ENCODE peak calls at places on chromosomes 2 and 18, in seven cellular contexts. Z is breast epithelium; A is mucosa of descending colon; E is mesenchymal stem cell; T is Panc1; O is tibial artery; G is effector memory CD4-positive, alpha-beta T cell. Y is an unnamed sample. For H3K9me3, the result is how much of the 10 kb centered on the place peaks cover.

GRCh38 chr2:132911726-132912724 is 242.0 kb upstream of the LYPD1 start:
- DNase-seq in Z (no peak), G (no peak), A (no peak), T (no peak), E (peak), O (no peak), Y (no peak)

GRCh38 chr2:98601532-98602132 is 6.7 kb downstream of the COA5 start:
- DNase-seq in G (no peak), Z (no peak), E (peak), T (no peak), A (no peak), O (no peak), Y (no peak)

GRCh38 chr2:169761251-169761969 is 27.8 kb downstream of the KLHL23 start:
- DNase-seq in G (no peak), O (no peak), Z (no peak), T (no peak), A (no peak), E (no peak), Y (no peak)

GRCh38 chr2:37688771-37689468 is 17.5 kb upstream of the CDC42EP3 start:
- DNase-seq in E (peak), O (no peak), G (no peak), A (no peak), T (peak), Z (no peak), Y (no peak)

GRCh38 chr2:150462772-150463171 is 24.7 kb downstream of the RND3 start:
- DNase-seq in T (no peak), Z (no peak), O (no peak), E (no peak), A (no peak), G (no peak), Y (no peak)

GRCh38 chr18:45688834-45689233 is 35.1 kb upstream of the SLC14A1 start:
- DNase-seq in O (no peak), E (no peak), A (peak), T (no peak), G (peak), Z (no peak), Y (no peak)

GRCh38 chr18:73514449-73514848 is 633.2 kb downstream of the FBXO15 start:
- DNase-seq in T (no peak), G (no peak), Z (no peak), E (no peak), A (no peak), O (no peak), Y (no peak)

GRCh38 chr2:228629251-228629650 is 447.8 kb upstream of the SPHKAP start:
- DNase-seq in T (no peak), A (no peak), E (no peak), Z (no peak), O (no peak), G (no peak), Y (no peak)

GRCh38 chr2:73253400-73253799 is 19.3 kb downstream of the CCT7 start:
- DNase-seq in T (no peak), Z (no peak), A (no peak), G (no peak), E (no peak), O (no peak), Y (no peak)

GRCh38 chr2:196166876-196167275 is 4.5 kb downstream of the STK17B start:
- DNase-seq in A (no peak), T (no peak), Z (no peak), G (no peak), E (peak), O (no peak), Y (no peak)

GRCh38 chr2:20451346-20451745 is 4.5 kb downstream of the RHOB start:
- DNase-seq in G (no peak), A (no peak), O (peak), E (peak), Z (no peak), T (no peak), Y (no peak)

GRCh38 chr2:215269397-215270117 is 42.3 kb upstream of the ATIC start:
- DNase-seq in A (no peak), E (peak), O (peak), Z (no peak), G (peak), T (peak), Y (peak)

GRCh38 chr2:180656455-180656847 is 324.0 kb upstream of the UBE2E3 start:
- DNase-seq in Z (no peak), E (peak), A (no peak), O (no peak), G (no peak), T (peak), Y (no peak)

GRCh38 chr2:180657054-180657453 is 323.4 kb upstream of the UBE2E3 start:
- DNase-seq in O (no peak), E (peak), T (peak), A (no peak), Z (no peak), G (no peak), Y (no peak)

GRCh38 chr2:180655393-180655792 is 325.0 kb upstream of the UBE2E3 start:
- DNase-seq in E (no peak), O (no peak), G (no peak), T (no peak), A (no peak), Z (no peak), Y (no peak)

GRCh38 chr2:180653481-180653880 is 326.9 kb upstream of the UBE2E3 start:
- DNase-seq in Z (no peak), E (no peak), G (no peak), T (no peak), A (no peak), O (no peak), Y (no peak)

DNA sequence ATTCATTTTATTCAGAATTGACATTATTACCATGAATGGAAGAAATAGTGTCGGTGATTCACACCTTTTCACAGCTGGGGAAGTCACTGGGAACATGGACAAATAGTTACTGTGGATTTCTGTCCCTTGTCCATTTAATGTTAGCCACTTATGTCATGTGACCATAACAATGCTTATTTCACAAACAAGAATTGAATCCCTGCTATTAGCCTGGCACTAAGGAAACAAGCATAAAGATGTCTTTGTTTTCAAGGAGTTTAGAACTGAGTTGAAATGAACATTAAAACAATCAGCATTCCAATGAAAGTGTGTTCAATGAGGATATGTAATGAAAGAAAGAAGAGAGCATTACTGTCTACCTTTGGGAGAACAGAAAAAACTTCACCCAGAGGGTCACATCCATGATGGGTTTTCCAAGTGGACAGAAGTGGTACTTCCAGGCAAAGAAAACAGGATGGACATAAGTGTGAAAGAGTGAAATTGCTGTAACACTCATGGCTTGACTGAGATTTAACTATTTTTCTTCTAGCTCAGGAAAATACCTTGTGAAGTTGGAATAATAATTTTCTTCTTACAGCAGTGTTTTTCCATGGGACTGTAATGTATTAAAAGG is 324.5 kb upstream of the UBE2E3 start:
- DNase-seq in T (no peak), Z (no peak), O (no peak), G (no peak), A (no peak), E (no peak), Y (no peak)
- H3K9me3 ChIP-seq in T (under half), Z (under half), O (under half), G (under half), A (under half), E (under half), Y (under half)

DNA sequence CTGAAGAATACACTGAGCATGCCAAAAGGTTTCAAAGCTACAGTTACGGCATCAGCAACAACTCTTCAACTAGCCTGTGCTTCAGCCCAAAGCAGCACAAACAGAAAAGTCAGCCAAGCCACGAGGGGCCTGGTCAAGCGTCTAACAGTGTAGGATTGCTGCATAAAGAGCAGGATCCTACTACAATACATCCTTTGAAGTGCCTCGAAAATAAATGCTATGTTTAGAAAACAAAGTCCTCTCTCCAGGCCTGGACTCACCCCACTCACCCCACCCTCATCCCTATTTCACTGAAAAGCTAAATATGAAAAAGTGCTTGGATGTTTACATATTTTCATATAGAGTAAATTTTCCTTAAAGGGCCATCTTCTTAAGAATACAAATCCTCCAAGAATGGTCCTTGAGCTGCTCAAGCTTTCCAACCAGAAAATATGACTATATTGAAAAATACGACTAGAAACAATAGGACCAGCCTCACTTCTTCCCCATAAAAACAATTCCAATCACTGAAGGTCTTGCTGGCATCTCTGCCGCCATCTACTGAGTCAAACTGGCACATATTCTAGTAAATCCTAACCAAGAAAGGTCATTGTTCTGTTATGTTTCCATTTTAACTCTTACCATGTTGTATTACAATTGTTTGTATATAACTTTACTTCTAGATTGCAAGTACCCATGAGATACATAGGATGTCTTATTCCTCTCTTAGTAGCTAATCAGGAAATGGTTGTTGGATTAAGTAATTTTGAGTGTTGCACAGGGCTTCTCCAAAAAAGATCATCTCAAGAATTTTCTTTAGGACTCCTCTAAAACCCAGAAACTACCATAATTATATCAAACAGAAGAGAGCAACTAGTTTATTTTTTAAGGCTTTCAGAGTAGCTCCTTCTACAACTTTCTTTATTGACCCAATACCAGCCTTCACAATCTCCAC is 63.6 kb downstream of the CLHC1 start:
- DNase-seq in A (no peak), E (peak), G (no peak), Z (no peak), T (no peak), O (peak), Y (no peak)
- H3K9me3 ChIP-seq in A (under half), E (under half), G (under half), Z (under half), T (under half), O (under half), Y (under half)

GRCh38 chr18:14916851-14917250 is 168.9 kb downstream of the ANKRD30B start:
- DNase-seq in O (no peak), A (no peak), Z (no peak), G (no peak), T (no peak), E (no peak), Y (no peak)
- H3K9me3 ChIP-seq in O (under half), A (under half), Z (under half), G (under half), T (under half), E (under half), Y (under half)

GRCh38 chr2:95240556-95240955 is 33.2 kb downstream of the ZNF892 start:
- DNase-seq in A (no peak), G (no peak), Z (no peak), O (no peak), T (no peak), E (no peak), Y (no peak)
- H3K9me3 ChIP-seq in A (under half), G (under half), Z (under half), O (half or more), T (under half), E (under half), Y (under half)

DNA sequence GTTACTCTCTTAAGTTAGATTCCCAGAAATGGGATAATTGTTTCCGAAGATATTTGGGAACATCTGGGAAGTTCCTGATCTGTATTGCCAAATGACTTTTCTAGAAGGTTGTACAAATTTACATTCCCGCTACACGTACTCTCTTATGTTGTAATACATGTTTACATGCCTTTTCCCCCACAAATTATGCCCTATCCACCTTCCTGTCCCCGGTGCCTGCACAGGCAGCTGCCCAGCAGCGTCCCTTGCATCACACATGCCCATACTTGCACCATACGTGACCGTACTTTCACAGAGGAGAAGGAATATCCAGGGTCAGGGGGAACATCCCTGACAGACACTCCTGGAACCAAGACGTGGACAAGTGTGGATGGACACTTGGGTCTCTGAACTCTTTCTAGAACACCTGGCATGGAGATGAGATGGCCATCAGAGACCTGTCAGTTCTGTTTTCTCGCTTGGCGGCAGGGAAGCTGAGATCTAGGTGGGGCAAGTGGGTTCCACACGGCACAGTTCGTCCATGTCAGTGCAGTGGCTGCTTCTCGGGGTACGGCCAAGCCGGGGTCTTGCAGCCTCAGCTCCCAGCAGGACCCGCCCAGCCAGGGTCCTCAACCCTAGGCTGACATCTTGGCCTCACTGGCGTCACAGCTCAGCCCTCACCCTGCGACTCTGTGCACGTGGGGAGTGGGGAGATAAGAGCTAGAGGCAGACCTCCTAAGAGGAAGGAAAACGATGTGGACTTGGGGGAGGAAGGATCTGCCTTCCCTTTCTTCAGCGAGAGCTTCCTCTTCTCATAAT is 24.0 kb upstream of the KLF11 start:
- DNase-seq in T (no peak), G (no peak), A (peak), Z (no peak), E (peak), O (no peak), Y (no peak)
- H3K9me3 ChIP-seq in T (under half), G (under half), A (under half), Z (under half), E (under half), O (under half), Y (under half)

DNA sequence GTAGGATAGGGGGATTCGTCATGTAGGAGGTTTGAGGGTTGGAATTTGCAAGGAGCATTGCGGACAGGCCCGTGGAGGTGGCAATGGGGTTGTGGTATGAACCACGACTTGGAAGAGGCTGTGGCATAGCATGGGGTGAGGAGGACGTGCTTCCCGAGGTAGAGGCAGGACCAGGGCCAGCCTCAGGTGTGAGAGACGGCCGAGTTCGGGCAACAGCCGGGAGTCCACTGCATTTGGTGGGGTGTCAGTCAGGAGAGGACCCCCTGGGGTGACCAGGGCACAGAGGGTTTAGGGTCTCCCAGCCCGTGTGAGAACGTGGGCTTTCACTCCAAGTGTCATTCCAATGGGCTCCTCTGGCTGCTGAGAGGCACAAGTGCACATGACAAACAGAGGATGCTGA is 339.0 kb downstream of the EIPR1 start:
- DNase-seq in Z (no peak), G (no peak), O (no peak), E (no peak), A (no peak), T (no peak), Y (no peak)
- H3K9me3 ChIP-seq in Z (under half), G (under half), O (under half), E (under half), A (under half), T (under half), Y (under half)

GRCh38 chr18:65380571-65380970 is 370.2 kb upstream of the CDH7 start:
- DNase-seq in G (no peak), A (no peak), Z (no peak), O (no peak), T (no peak), E (no peak), Y (no peak)
- H3K9me3 ChIP-seq in G (under half), A (under half), Z (under half), O (under half), T (under half), E (under half), Y (under half)